ENCODE peak calls at places on chromosome 6, in seven cellular contexts. Y, G, L, B, D, Q and W are unnamed samples.

GRCh38 chr6:13800615-13801014 is 13.7 kb downstream of the MCUR1 start:
- DNase-seq in Y (no peak), G (no peak), L (no peak), B (no peak), D (no peak), Q (no peak), W (no peak)

GRCh38 chr6:85684809-85685171 is 42.1 kb upstream of the SYNCRIP start:
- DNase-seq in Y (no peak), G (no peak), L (no peak), B (no peak), D (no peak), Q (no peak), W (no peak)

GRCh38 chr6:134295953-134296553 is 21.9 kb downstream of the SGK1 start:
- DNase-seq in Y (peak), G (peak), L (peak), B (peak), D (peak), Q (no peak), W (peak)

GRCh38 chr6:45478235-45478634 is 100.5 kb upstream of the SUPT3H start:
- DNase-seq in Y (no peak), G (no peak), L (peak), B (peak), D (peak), Q (no peak), W (no peak)

GRCh38 chr6:107708435-107708834 is 115.7 kb downstream of the SCML4 start:
- DNase-seq in Y (no peak), G (no peak), L (no peak), B (no peak), D (no peak), Q (no peak), W (no peak)

GRCh38 chr6:14425805-14426204 is 308.2 kb downstream of the CD83 start:
- DNase-seq in Y (no peak), G (no peak), L (no peak), B (no peak), D (no peak), Q (no peak), W (no peak)

GRCh38 chr6:24016857-24017256 is 109.2 kb upstream of the NRSN1 start:
- DNase-seq in Y (no peak), G (no peak), L (no peak), B (no peak), D (no peak), Q (no peak), W (no peak)

GRCh38 chr6:116483616-116484015 is 22.4 kb downstream of the CALHM6 start:
- DNase-seq in Y (no peak), G (no peak), L (no peak), B (no peak), D (no peak), Q (no peak), W (no peak)

GRCh38 chr6:85679445-85680123 is 36.9 kb upstream of the SYNCRIP start:
- DNase-seq in Y (peak), G (no peak), L (no peak), B (no peak), D (no peak), Q (no peak), W (no peak)

GRCh38 chr6:14228571-14228970 is 111.0 kb downstream of the CD83 start:
- DNase-seq in Y (peak), G (no peak), L (no peak), B (peak), D (peak), Q (no peak), W (no peak)

GRCh38 chr6:141097471-141097870 is 1035.3 kb upstream of the GJE1 start:
- DNase-seq in Y (no peak), G (no peak), L (no peak), B (no peak), D (peak), Q (no peak), W (no peak)

GRCh38 chr6:137246801-137247202 is 27.6 kb upstream of the IFNGR1 start:
- DNase-seq in Y (no peak), G (no peak), L (no peak), B (no peak), D (no peak), Q (no peak), W (no peak)

GRCh38 chr6:31859923-31860322 is 2.7 kb downstream of the NEU1 start:
- DNase-seq in Y (no peak), G (no peak), L (no peak), B (no peak), D (no peak), Q (no peak), W (no peak)

GRCh38 chr6:31586596-31586995 is 519 bp downstream of the LST1 start:
- DNase-seq in Y (peak), G (no peak), L (no peak), B (no peak), D (no peak), Q (no peak), W (no peak)

GRCh38 chr6:42974919-42975505 is 4.0 kb downstream of the PEX6 start:
- DNase-seq in Y (no peak), G (no peak), L (no peak), B (no peak), D (no peak), Q (no peak), W (no peak)

GRCh38 chr6:100307561-100307960 is 157.2 kb downstream of the SIM1 start:
- DNase-seq in Y (no peak), G (no peak), L (no peak), B (no peak), D (no peak), Q (no peak), W (no peak)

GRCh38 chr6:136783495-136784270 is 8.6 kb downstream of the MAP3K5 start:
- DNase-seq in Y (peak), G (no peak), L (no peak), B (no peak), D (no peak), Q (no peak), W (no peak)

GRCh38 chr6:114342086-114342825 is 567 bp downstream of the HS3ST5 start:
- DNase-seq in Y (no peak), G (no peak), L (peak), B (no peak), D (no peak), Q (no peak), W (no peak)

GRCh38 chr6:11434565-11435326 is 102.8 kb upstream of the TMEM170B start:
- DNase-seq in Y (no peak), G (peak), L (peak), B (peak), D (peak), Q (no peak), W (peak)
- TF ChIP-seq CTCF in Y (no peak), G (no peak), L (no peak), B (no peak), D (no peak), Q (no peak), W (no peak)

DNA sequence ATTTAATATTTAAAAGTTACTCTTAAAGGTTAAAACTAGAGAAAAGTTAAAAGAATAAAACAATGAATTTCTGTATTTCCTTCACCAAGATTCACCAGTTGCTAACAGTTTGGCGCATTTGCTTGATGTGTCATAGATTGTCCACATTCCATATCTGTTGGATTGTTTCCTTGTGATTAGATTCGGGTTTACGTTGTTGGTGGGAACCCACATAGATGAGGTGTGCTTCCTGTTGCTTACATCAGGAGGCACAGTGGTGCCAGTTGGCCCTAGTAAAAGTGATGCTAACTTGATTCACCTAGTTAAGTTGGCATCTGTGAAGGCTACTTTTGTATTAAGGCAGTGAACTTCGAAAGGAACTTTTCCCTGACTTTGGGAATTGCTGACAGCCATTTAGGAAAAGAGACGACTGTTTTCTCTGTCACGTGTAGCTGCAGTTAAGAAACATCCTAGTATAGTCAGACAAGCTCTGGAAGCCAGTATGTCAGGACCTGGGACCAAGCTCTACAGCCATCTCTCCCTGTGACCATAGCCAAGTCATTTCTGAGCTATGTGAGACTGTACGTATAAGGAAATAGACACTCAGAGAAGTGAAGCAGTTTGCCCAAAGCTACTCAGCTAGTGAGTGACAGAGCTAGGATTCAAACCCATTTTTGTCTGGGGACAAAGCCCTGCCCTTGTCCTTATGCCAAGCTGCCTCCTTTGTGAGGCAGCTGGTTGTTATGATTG is 49.0 kb downstream of the PPARD start:
- DNase-seq in Y (no peak), G (peak), L (peak), B (peak), D (peak), Q (no peak), W (peak)
- TF ChIP-seq CTCF in Y (no peak), G (peak), L (no peak), B (peak), D (no peak), Q (no peak), W (no peak)

DNA sequence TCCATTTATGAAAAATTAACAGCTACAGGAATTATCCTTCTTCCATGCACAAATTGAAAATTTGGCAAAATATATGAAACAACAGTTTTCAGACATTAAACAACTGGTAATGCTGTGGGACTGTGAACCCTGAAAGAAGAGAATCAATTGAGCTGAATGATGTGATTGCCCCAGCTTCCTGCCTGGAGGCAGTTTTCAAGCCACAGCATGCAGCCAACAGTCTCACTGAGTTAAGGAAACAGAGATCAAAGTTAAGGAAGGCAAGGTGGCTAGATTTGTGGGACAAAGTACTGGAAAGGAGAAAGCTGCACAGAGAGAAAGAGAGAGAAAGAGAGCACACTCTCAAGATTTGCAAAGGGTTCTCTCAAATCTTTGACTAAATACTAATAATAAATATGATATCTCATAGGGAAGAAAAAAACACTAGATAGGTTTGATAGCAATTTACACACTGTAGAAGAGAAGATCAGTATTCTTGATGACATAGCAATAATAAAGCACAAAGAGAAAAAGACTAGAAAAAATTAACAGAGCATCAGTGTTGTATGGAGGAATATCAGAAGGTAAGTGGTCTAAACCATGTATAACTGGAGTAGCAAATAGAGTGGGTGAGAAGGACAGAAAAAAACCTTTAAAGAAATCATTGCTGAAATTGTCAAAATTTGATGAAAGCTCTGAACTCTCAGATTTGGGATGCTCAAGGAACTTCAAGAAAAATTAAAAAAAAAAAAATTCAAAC is 70.1 kb upstream of the CNKSR3 start:
- DNase-seq in Y (no peak), G (no peak), L (no peak), B (no peak), D (no peak), Q (no peak), W (no peak)
- TF ChIP-seq CTCF in Y (no peak), G (no peak), L (no peak), B (no peak), D (no peak), Q (no peak), W (no peak)

GRCh38 chr6:30542915-30543314 is 13.4 kb downstream of the GNL1 start:
- DNase-seq in Y (no peak), G (peak), L (no peak), B (no peak), D (no peak), Q (no peak), W (no peak)
- TF ChIP-seq CTCF in Y (peak), G (peak), L (no peak), B (peak), D (no peak), Q (no peak), W (no peak)

GRCh38 chr6:25441658-25442276 is 162.6 kb downstream of the CARMIL1 start:
- DNase-seq in Y (no peak), G (no peak), L (no peak), B (no peak), D (no peak), Q (no peak), W (no peak)
- TF ChIP-seq CTCF in Y (no peak), G (no peak), L (no peak), B (no peak), D (no peak), Q (no peak), W (no peak)

GRCh38 chr6:138382498-138383265 is 5.0 kb downstream of the SMIM28 start:
- DNase-seq in Y (no peak), G (no peak), L (no peak), B (no peak), D (no peak), Q (no peak), W (no peak)
- TF ChIP-seq CTCF in Y (peak), G (peak), L (no peak), B (no peak), D (no peak), Q (no peak), W (no peak)